ENCODE peak calls at places on chromosomes 11 and 22, in seven cellular contexts. J is PC-3, G is MM.1S, W is GM23248, D is HCT116, K is GM23338, S is neural progenitor cell. O is an unnamed sample.

GRCh38 chr22:43777204-43777671 is 34.9 kb downstream of the EFCAB6 start:
- DNase-seq in J (peak), G (no peak), W (peak), D (no peak), K (no peak), S (no peak), O (no peak)

GRCh38 chr11:121595717-121596156 is 143.0 kb upstream of the SORL1-AS1 start:
- DNase-seq in J (peak), G (no peak), W (peak), D (peak), K (no peak), S (no peak), O (no peak)

GRCh38 chr11:74620537-74620936 is 28.2 kb downstream of the POLD3 start:
- DNase-seq in J (no peak), G (no peak), W (no peak), D (no peak), K (no peak), S (no peak), O (no peak)

GRCh38 chr22:36339171-36340065 is 48.3 kb downstream of the MYH9 start:
- DNase-seq in J (no peak), G (no peak), W (peak), D (no peak), K (no peak), S (no peak), O (no peak)

GRCh38 chr11:16795146-16795545 is 56.7 kb downstream of the C11orf58 start:
- DNase-seq in J (no peak), G (no peak), W (no peak), D (no peak), K (no peak), S (no peak), O (no peak)

GRCh38 chr11:34251640-34251980 is 106.2 kb downstream of the ABTB2 start:
- DNase-seq in J (no peak), G (no peak), W (peak), D (no peak), K (no peak), S (no peak), O (no peak)

GRCh38 chr11:35158371-35159081 is 19.6 kb downstream of the CD44 start:
- DNase-seq in J (no peak), G (no peak), W (peak), D (no peak), K (no peak), S (no peak), O (no peak)

GRCh38 chr22:17918840-17919239 is 105.5 kb downstream of the MICAL3 start:
- DNase-seq in J (peak), G (no peak), W (peak), D (no peak), K (no peak), S (no peak), O (no peak)

GRCh38 chr11:130318031-130318673 is 3.4 kb upstream of the ZBTB44 start:
- DNase-seq in J (no peak), G (no peak), W (no peak), D (no peak), K (no peak), S (no peak), O (no peak)

GRCh38 chr11:73415854-73416615 is 39.8 kb downstream of the RELT start:
- DNase-seq in J (peak), G (no peak), W (peak), D (no peak), K (no peak), S (no peak), O (no peak)

GRCh38 chr11:21588754-21589153 is 604.1 kb upstream of the ANO5 start:
- DNase-seq in J (no peak), G (no peak), W (no peak), D (no peak), K (no peak), S (no peak), O (no peak)

GRCh38 chr11:13339196-13340153 is 61.9 kb downstream of the BMAL1 start:
- DNase-seq in J (peak), G (no peak), W (peak), D (no peak), K (no peak), S (no peak), O (no peak)

GRCh38 chr11:120690406-120690805 is 178.9 kb downstream of the GRIK4 start:
- DNase-seq in J (no peak), G (no peak), W (no peak), D (no peak), K (no peak), S (no peak), O (no peak)

GRCh38 chr11:120601566-120601965 is 90.0 kb downstream of the GRIK4 start:
- DNase-seq in J (peak), G (no peak), W (peak), D (no peak), K (no peak), S (no peak), O (no peak)

GRCh38 chr11:128728767-128729587 is 35.1 kb downstream of the FLI1 start:
- DNase-seq in J (no peak), G (peak), W (no peak), D (no peak), K (no peak), S (peak), O (peak)

GRCh38 chr22:27185099-27185709 is 527.8 kb downstream of the MIAT start:
- DNase-seq in J (no peak), G (no peak), W (no peak), D (no peak), K (no peak), S (no peak), O (no peak)

GRCh38 chr11:10275714-10276113 is 18.3 kb downstream of the SBF2 start:
- DNase-seq in J (peak), G (no peak), W (peak), D (no peak), K (no peak), S (no peak), O (no peak)

GRCh38 chr11:1445741-1446445 is 40.7 kb downstream of the MOB2 start:
- DNase-seq in J (peak), G (no peak), W (peak), D (no peak), K (no peak), S (peak), O (no peak)

GRCh38 chr22:50536231-50536630 is 6.4 kb upstream of the TYMP start:
- DNase-seq in J (no peak), G (peak), W (no peak), D (no peak), K (no peak), S (no peak), O (peak)

GRCh38 chr11:71451596-71452353 is 1.2 kb upstream of the NADSYN1 start:
- DNase-seq in J (peak), G (no peak), W (no peak), D (no peak), K (peak), S (peak), O (peak)

GRCh38 chr11:123525511-123525918 is 95.4 kb downstream of the GRAMD1B start:
- DNase-seq in J (no peak), G (no peak), W (peak), D (no peak), K (peak), S (peak), O (no peak)

GRCh38 chr11:116539211-116539610 is 233.6 kb downstream of the BUD13 start:
- DNase-seq in J (no peak), G (no peak), W (no peak), D (no peak), K (no peak), S (no peak), O (no peak)

GRCh38 chr22:30356392-30357230 is at the start of the genes CCDC157 and SF3A1:
- DNase-seq in J (peak), G (peak), W (peak), D (peak), K (peak), S (peak), O (peak)

GRCh38 chr11:38530226-38530625 is 1932.2 kb upstream of the RAG2 start:
- DNase-seq in J (peak), G (no peak), W (no peak), D (no peak), K (no peak), S (no peak), O (no peak)

GRCh38 chr22:24976442-24977218 is 24.1 kb downstream of the KIAA1671 start:
- DNase-seq in J (no peak), G (no peak), W (no peak), D (no peak), K (no peak), S (no peak), O (no peak)
- H3K4me2 ChIP-seq in J (no peak), G (no peak), W (peak), D (no peak), K (peak), S (peak), O (no peak)

GRCh38 chr11:133636686-133637085 is 104.4 kb upstream of the OPCML start:
- DNase-seq in J (no peak), G (no peak), W (no peak), D (no peak), K (peak), S (no peak), O (no peak)
- TF ChIP-seq EZH2phosphoT487 in J (no peak), G (no peak), W (no peak), D (no peak), K (no peak), S (no peak), O (no peak)

DNA sequence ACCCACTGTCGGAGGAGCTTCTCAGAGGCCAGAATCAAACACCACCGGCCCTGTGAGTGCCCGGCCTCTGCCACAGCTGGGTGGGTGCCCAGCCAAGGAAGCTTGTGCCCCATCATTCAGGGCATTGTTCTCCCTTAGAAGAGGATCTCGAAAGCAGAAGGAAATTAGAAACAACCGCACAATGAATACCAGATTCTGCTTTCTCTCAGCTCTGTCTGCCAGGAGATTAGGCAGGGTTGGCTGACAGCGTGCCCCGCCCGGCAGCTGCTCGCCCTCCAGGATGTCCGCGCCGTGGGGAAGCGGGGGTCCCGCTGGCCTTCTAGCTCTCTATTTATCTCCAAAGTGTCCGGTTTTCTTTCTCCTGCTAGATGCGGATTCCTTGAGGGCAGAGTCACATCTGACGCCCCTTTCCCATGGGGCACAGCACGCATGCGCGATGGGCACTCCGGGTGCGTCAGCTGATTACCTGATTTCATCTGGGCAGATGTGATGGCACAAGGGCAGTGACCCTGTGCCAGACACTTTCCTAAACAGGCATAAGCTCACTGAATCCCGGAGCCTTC is 25.5 kb downstream of the SCGB1A1 start:
- DNase-seq in J (no peak), G (no peak), W (peak), D (no peak), K (no peak), S (peak), O (no peak)
- H3K4me3 ChIP-seq in J (no peak), G (peak), W (peak), D (no peak), K (no peak), S (no peak), O (no peak)

GRCh38 chr22:46773074-46773473 is 10.6 kb downstream of the TBC1D22A start:
- DNase-seq in J (no peak), G (peak), W (no peak), D (no peak), K (no peak), S (no peak), O (peak)
- H3K4me2 ChIP-seq in J (no peak), G (peak), W (no peak), D (peak), K (no peak), S (no peak), O (peak)

GRCh38 chr11:101848262-101848661 is 66.5 kb upstream of the CEP126 start:
- DNase-seq in J (peak), G (peak), W (peak), D (no peak), K (peak), S (peak), O (peak)
- TF ChIP-seq EZH2phosphoT487 in J (no peak), G (no peak), W (no peak), D (no peak), K (no peak), S (no peak), O (no peak)

GRCh38 chr11:68031136-68031459 is 617 bp downstream of the NDUFS8 start:
- DNase-seq in J (no peak), G (no peak), W (peak), D (no peak), K (no peak), S (no peak), O (no peak)

GRCh38 chr11:68030318-68031135 is at the start of gene NDUFS8:
- DNase-seq in J (peak), G (peak), W (peak), D (peak), K (peak), S (peak), O (peak)

GRCh38 chr11:68033708-68034045 is 3.2 kb downstream of the NDUFS8 start:
- DNase-seq in J (no peak), G (no peak), W (no peak), D (no peak), K (no peak), S (no peak), O (no peak)

GRCh38 chr11:68032997-68033707 is 2.7 kb downstream of the NDUFS8 start:
- DNase-seq in J (no peak), G (no peak), W (no peak), D (no peak), K (no peak), S (no peak), O (no peak)

DNA sequence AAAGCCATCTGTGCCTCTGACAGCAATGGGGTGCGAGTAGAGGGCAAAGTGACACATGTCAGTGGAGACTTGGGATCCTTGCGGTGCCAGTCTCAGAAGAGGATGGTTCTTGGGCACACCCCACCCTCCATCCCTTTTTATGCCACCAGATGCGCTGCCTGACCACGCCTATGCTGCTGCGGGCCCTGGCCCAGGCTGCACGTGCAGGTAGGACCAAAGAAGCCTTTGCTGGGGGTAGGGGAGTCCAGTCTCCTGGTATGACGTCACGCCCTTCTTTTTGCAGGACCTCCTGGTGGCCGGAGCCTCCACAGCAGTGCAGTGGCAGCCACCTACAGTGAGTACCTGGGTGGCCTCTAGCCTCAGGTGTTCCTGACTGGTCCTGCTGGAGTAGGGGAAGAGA is 1.5 kb downstream of the NDUFS8 start:
- DNase-seq in J (no peak), G (no peak), W (no peak), D (no peak), K (no peak), S (no peak), O (no peak)
- H3K4me3 ChIP-seq in J (peak), G (no peak), W (no peak), D (peak), K (peak), S (no peak), O (peak)